ENCODE peak calls at places on chromosomes 5 and 9, in eight cellular contexts. C, A, O, P, D, Y, G and X are unnamed samples.

GRCh38 chr5:146233441-146233840 is 30.0 kb downstream of the RBM27 start:
- DNase-seq in C (no peak), A (no peak), O (no peak), P (peak), D (no peak), Y (no peak), G (no peak), X (no peak)

GRCh38 chr9:98993570-98993945 is 49.9 kb downstream of the COL15A1 start:
- DNase-seq in C (no peak), A (peak), O (no peak), P (peak), D (no peak), Y (no peak), G (no peak), X (no peak)

GRCh38 chr5:115888027-115888426 is 46.3 kb downstream of the AP3S1 start:
- DNase-seq in C (no peak), A (no peak), O (no peak), P (no peak), D (no peak), Y (no peak), G (no peak), X (peak)

GRCh38 chr9:99820330-99821186 is 1.1 kb upstream of the NR4A3 start:
- DNase-seq in C (peak), A (peak), O (no peak), P (peak), D (no peak), Y (no peak), G (peak), X (peak)

GRCh38 chr9:82930116-82930515 is 132.8 kb downstream of the RASEF start:
- DNase-seq in C (no peak), A (no peak), O (no peak), P (no peak), D (no peak), Y (no peak), G (no peak), X (no peak)

GRCh38 chr5:155591273-155591672 is 577.7 kb downstream of the KIF4B start:
- DNase-seq in C (no peak), A (no peak), O (no peak), P (no peak), D (no peak), Y (no peak), G (no peak), X (no peak)

GRCh38 chr5:104774372-104774771 is 1211.8 kb upstream of the NUDT12 start:
- DNase-seq in C (no peak), A (no peak), O (no peak), P (no peak), D (no peak), Y (no peak), G (no peak), X (no peak)

GRCh38 chr9:95504053-95504963 is 12.5 kb downstream of the PTCH1 start:
- DNase-seq in C (no peak), A (peak), O (peak), P (peak), D (no peak), Y (no peak), G (no peak), X (peak)

GRCh38 chr5:169876376-169876775 is 103.9 kb downstream of the INSYN2B start:
- DNase-seq in C (no peak), A (no peak), O (no peak), P (no peak), D (no peak), Y (no peak), G (no peak), X (no peak)

GRCh38 chr5:58923355-58923754 is 340.5 kb downstream of the RAB3C start:
- DNase-seq in C (no peak), A (no peak), O (no peak), P (no peak), D (no peak), Y (no peak), G (no peak), X (no peak)

GRCh38 chr5:156851880-156852279 is 1.8 kb downstream of the PPP1R2B start:
- DNase-seq in C (no peak), A (no peak), O (no peak), P (no peak), D (no peak), Y (no peak), G (no peak), X (no peak)

GRCh38 chr5:178207183-178207916 is 3.0 kb downstream of the HNRNPAB start:
- DNase-seq in C (no peak), A (peak), O (no peak), P (no peak), D (no peak), Y (no peak), G (no peak), X (peak)

GRCh38 chr9:14661421-14662059 is 31.7 kb downstream of the ZDHHC21 start:
- DNase-seq in C (no peak), A (no peak), O (no peak), P (no peak), D (no peak), Y (no peak), G (no peak), X (peak)

GRCh38 chr5:181173420-181174342 is 26.3 kb downstream of the OR2V2 start:
- DNase-seq in C (no peak), A (no peak), O (peak), P (no peak), D (peak), Y (no peak), G (no peak), X (peak)

GRCh38 chr5:158992104-158992740 is 107.5 kb downstream of the EBF1 start:
- DNase-seq in C (no peak), A (no peak), O (no peak), P (no peak), D (no peak), Y (no peak), G (no peak), X (peak)

GRCh38 chr5:142601432-142601831 is 84.5 kb downstream of the FGF1 start:
- DNase-seq in C (no peak), A (no peak), O (peak), P (no peak), D (no peak), Y (no peak), G (no peak), X (no peak)